ENCODE peak calls at places on chromosomes 1 and 21, in six cellular contexts. S, A, N, J, L and W are unnamed samples.

GRCh38 chr1:228373004-228373680 is 33.5 kb downstream of the TRIM11 start:
- DNase-seq in N (no peak), S (peak; percentile 56), J (no peak), L (no peak), A (peak; percentile 49), W (no peak)

GRCh38 chr1:41454406-41454805 is 30.1 kb downstream of the EDN2 start:
- DNase-seq in L (no peak), S (no peak), A (no peak), J (no peak), N (no peak), W (peak; percentile 98)

GRCh38 chr21:42666918-42667317 is 13.5 kb downstream of the PDE9A start:
- DNase-seq in A (no peak), N (no peak), S (no peak), J (no peak), L (no peak), W (no peak)

GRCh38 chr1:190975827-190976226 is 498.2 kb upstream of the BRINP3 start:
- DNase-seq in A (no peak), J (no peak), N (no peak), S (no peak), L (no peak), W (no peak)

GRCh38 chr1:2952992-2953391 is 68.3 kb upstream of the ACTRT2 start:
- DNase-seq in L (no peak), N (no peak), A (no peak), J (no peak), S (peak; percentile 52), W (no peak)

GRCh38 chr1:201539561-201540404 is 856 bp downstream of the NAV1 start:
- DNase-seq in S (peak; percentile 87), A (peak; percentile 77), L (peak; percentile 60), N (peak; percentile 12), J (no peak), W (peak; percentile 99)

GRCh38 chr1:47823016-47823843 is 174.0 kb downstream of the TRABD2B start:
- DNase-seq in N (no peak), A (no peak), S (no peak), L (no peak), J (no peak), W (no peak)

GRCh38 chr1:42431514-42431913 is 24.3 kb downstream of the ZMYND12 start:
- DNase-seq in A (no peak), N (peak; percentile 8), J (no peak), S (no peak), L (no peak), W (no peak)

GRCh38 chr21:25936776-25937175 is 202.0 kb downstream of the GABPA start:
- DNase-seq in J (no peak), L (no peak), N (no peak), A (no peak), S (no peak), W (no peak)

GRCh38 chr1:12466816-12467215 is 151.2 kb downstream of the DHRS3 start:
- DNase-seq in L (no peak), J (no peak), A (no peak), S (no peak), N (no peak), W (no peak)

GRCh38 chr1:204858381-204858821 is 12.3 kb upstream of the NFASC start:
- DNase-seq in J (no peak), A (no peak), N (no peak), L (no peak), S (no peak), W (peak; percentile 58)

GRCh38 chr21:37800496-37801061 is 115.7 kb downstream of the KCNJ6 start:
- DNase-seq in A (no peak), L (no peak), J (no peak), S (no peak), N (no peak), W (no peak)

GRCh38 chr1:117093091-117093534 is 28.4 kb downstream of the TRIM45 start:
- DNase-seq in A (peak; percentile 84), S (peak; percentile 83), N (no peak), J (no peak), L (peak; percentile 63), W (peak; percentile 55)

GRCh38 chr1:32013386-32014198 is at the start of gene KHDRBS1:
- DNase-seq in A (peak; percentile 99), L (peak; percentile 99), J (peak; percentile 92), S (peak; percentile 100), N (peak; percentile 95), W (peak; percentile 100)

GRCh38 chr21:41167348-41168342 is at the start of gene BACE2:
- DNase-seq in L (peak; percentile 79), J (no peak), S (peak; percentile 93), A (peak; percentile 57), N (peak; percentile 76), W (no peak)

GRCh38 chr1:60130703-60131102 is 57.1 kb upstream of the C1orf87 start:
- DNase-seq in J (no peak), S (no peak), L (no peak), A (no peak), N (no peak), W (no peak)

GRCh38 chr1:117396074-117396473 is 28.8 kb downstream of the MAN1A2 start:
- DNase-seq in L (no peak), A (no peak), S (no peak), J (no peak), N (no peak), W (no peak)

GRCh38 chr1:35959304-35959703 is 28.4 kb downstream of the AGO3 start:
- DNase-seq in S (no peak), N (no peak), J (no peak), L (no peak), A (no peak), W (no peak)

GRCh38 chr1:2248127-2248826 is 20.2 kb downstream of the SKI start:
- DNase-seq in A (no peak), J (no peak), N (no peak), S (no peak), L (no peak), W (no peak)

GRCh38 chr1:30758785-30759380 is 1.3 kb upstream of the LAPTM5 start:
- DNase-seq in A (no peak), N (peak; percentile 8), L (no peak), S (no peak), J (no peak), W (peak; percentile 94)

GRCh38 chr1:41436281-41437010 is 48.0 kb downstream of the EDN2 start:
- DNase-seq in L (no peak), S (no peak), J (no peak), N (no peak), A (no peak), W (peak; percentile 40)

GRCh38 chr21:42844411-42845113 is 34.8 kb downstream of the WDR4 start:
- DNase-seq in A (peak; percentile 87), L (no peak), J (no peak), S (peak; percentile 82), N (no peak), W (no peak)

GRCh38 chr1:154874465-154874864 is 4.4 kb upstream of the KCNN3 start:
- DNase-seq in S (peak; percentile 15), J (no peak), N (no peak), A (no peak), L (no peak), W (no peak)

GRCh38 chr1:219834247-219834917 is 94.0 kb downstream of the SLC30A10 start:
- DNase-seq in L (no peak), N (no peak), A (no peak), S (no peak), J (no peak), W (no peak)

GRCh38 chr21:32572574-32573420 is 12.5 kb downstream of the TCP10L start:
- DNase-seq in A (no peak), J (no peak), L (no peak), S (no peak), N (no peak), W (peak; percentile 47)

GRCh38 chr1:208225954-208226937 is 17.9 kb downstream of the PLXNA2 start:
- DNase-seq in A (no peak), L (peak; percentile 56), J (no peak), N (no peak), S (no peak), W (no peak)

GRCh38 chr1:183058835-183059234 is 35.6 kb downstream of the LAMC1 start:
- DNase-seq in J (no peak), S (no peak), N (no peak), A (no peak), L (no peak), W (no peak)

GRCh38 chr1:53259932-53260331 is 21.6 kb upstream of the MAGOH start:
- DNase-seq in S (no peak), A (no peak), J (no peak), L (no peak), N (no peak), W (no peak)

GRCh38 chr1:156508205-156508954 is 7.8 kb upstream of the MEF2D start:
- DNase-seq in N (no peak), L (peak; percentile 86), S (peak; percentile 95), J (no peak), A (peak; percentile 69), W (no peak)

DNA sequence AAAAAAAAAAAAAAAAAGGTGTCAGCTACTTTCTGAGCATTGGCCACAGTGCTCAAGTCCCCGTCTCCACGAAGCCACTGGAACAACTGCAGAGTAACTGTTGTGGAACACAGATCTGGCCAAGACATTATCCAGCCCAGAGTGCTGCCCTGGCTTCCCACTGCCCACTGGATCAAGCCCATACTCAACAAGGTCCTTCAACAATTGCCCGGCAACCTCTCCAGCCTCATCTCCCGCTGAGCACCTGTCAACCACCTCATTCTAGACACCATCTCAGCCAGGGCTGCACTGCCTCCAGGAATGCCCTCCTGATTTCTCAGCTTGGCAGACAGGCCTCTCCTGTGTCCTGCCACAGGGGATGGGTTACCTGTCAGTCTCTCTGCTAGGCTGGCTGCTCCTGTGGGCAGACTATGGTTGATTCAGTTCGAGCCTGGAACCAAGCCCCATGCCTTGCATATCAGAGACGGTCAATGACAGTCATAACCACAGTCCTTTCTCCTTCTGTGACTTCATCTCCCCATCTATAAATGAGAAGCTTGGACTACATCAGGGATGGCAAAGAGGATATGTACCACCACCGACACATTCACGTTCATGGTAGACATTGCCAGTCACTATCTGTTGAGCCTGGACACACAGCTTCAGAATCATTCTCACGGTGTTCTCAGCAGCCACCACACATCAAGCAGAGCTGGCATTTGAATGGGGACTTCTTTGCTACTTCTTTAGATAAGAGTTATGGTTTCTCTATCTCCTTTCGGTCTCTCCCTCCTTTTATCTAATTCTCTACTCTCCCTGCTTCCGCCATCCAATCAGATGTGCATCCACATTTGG is 76.9 kb downstream of the MRPL37 start:
- DNase-seq in N (peak; percentile 34), L (no peak), J (no peak), S (no peak), A (no peak), W (no peak)
- H3K4me1 ChIP-seq in N (peaks cover 16% of the 10 kb centered on the region), L (peaks cover 45% of the 10 kb centered on the region), J (peaks cover 48% of the 10 kb centered on the region), S (peaks cover 95% of the 10 kb centered on the region), A (peaks cover 80% of the 10 kb centered on the region), W (peaks cover 24% of the 10 kb centered on the region)

GRCh38 chr1:15153842-15154479 is 414 bp downstream of the TMEM51 start:
- DNase-seq in A (peak; percentile 75), N (peak; percentile 74), J (no peak), S (peak; percentile 87), L (peak; percentile 70), W (peak; percentile 80)
- H3K4me1 ChIP-seq in A (peaks cover 60% of the 10 kb centered on the region), N (peaks cover 50% of the 10 kb centered on the region), J (peaks cover 12% of the 10 kb centered on the region), S (peaks cover 63% of the 10 kb centered on the region), L (peaks cover 5% of the 10 kb centered on the region), W (peaks cover 15% of the 10 kb centered on the region)

GRCh38 chr21:44611551-44611950 is 328 bp upstream of the KRTAP10-8 start:
- DNase-seq in N (no peak), L (no peak), S (no peak), J (no peak), A (no peak), W (no peak)
- H3K4me1 ChIP-seq in N (no peaks in the 10 kb centered on the region), L (no peaks in the 10 kb centered on the region), S (no peaks in the 10 kb centered on the region), J (peaks cover 11% of the 10 kb centered on the region), A (no peaks in the 10 kb centered on the region), W (no peaks in the 10 kb centered on the region)

DNA sequence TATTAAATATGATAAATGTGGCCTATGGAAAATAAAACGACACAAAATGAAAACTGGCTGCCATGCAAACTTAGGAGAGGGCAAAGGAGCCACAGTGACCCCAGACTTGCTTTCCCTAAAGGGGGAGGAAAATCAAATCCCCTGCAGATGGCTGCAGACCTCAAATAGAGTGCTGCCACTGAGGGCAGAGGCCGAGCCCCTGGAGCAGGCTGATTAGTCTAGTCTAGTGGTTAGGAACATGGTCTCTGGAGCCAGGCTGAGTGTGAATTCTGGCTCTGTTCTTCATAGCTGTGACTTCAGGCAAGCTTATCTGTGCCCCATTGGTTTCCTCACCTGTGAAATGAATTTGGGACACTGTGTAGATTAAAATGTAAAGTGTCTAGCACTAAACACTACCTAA is 60.8 kb downstream of the ITPKB start:
- DNase-seq in L (no peak), A (no peak), J (no peak), S (peak; percentile 60), N (no peak), W (no peak)
- H3K4me1 ChIP-seq in L (peaks cover 37% of the 10 kb centered on the region), A (peaks cover 63% of the 10 kb centered on the region), J (peaks cover 98% of the 10 kb centered on the region), S (peaks cover 100% of the 10 kb centered on the region), N (peaks cover 21% of the 10 kb centered on the region), W (peaks cover 53% of the 10 kb centered on the region)